ENCODE peak calls at places on chromosome 4, in nine cellular contexts. One of them, this sample, is unnamed.

GRCh38 chr4:76515975-76516853 is 81.2 kb downstream of the SHROOM3 start:
- DNase-seq in suprapubic skin: no peak
- DNase-seq in A549: no peak
- DNase-seq in stomach: no peak
- DNase-seq in sigmoid colon: no peak
- DNase-seq in tibial nerve: no peak
- DNase-seq in esophagus muscularis mucosa: no peak
- DNase-seq in K562: no peak
- DNase-seq in SK-N-SH: no peak
- DNase-seq in this sample: no peak

GRCh38 chr4:149595500-149595899 is 220.1 kb downstream of the IQCM start:
- DNase-seq in suprapubic skin: no peak
- DNase-seq in A549: no peak
- DNase-seq in stomach: no peak
- DNase-seq in sigmoid colon: no peak
- DNase-seq in tibial nerve: no peak
- DNase-seq in esophagus muscularis mucosa: no peak
- DNase-seq in K562: no peak
- DNase-seq in SK-N-SH: no peak
- DNase-seq in this sample: no peak

GRCh38 chr4:24774452-24774851 is 20.9 kb upstream of the SOD3 start:
- DNase-seq in suprapubic skin: no peak
- DNase-seq in A549: no peak
- DNase-seq in stomach: no peak
- DNase-seq in sigmoid colon: no peak
- DNase-seq in tibial nerve: no peak
- DNase-seq in esophagus muscularis mucosa: no peak
- DNase-seq in K562: no peak
- DNase-seq in SK-N-SH: no peak
- DNase-seq in this sample: no peak

GRCh38 chr4:1621996-1622637 is 62.0 kb downstream of the FAM53A start:
- DNase-seq in suprapubic skin: no peak
- DNase-seq in A549: no peak
- DNase-seq in stomach: no peak
- DNase-seq in sigmoid colon: no peak
- DNase-seq in tibial nerve: no peak
- DNase-seq in esophagus muscularis mucosa: no peak
- DNase-seq in K562: no peak
- DNase-seq in SK-N-SH: no peak
- DNase-seq in this sample: no peak

GRCh38 chr4:104491396-104491821 is 3.3 kb downstream of the CXXC4 start:
- DNase-seq in suprapubic skin: peak
- DNase-seq in A549: peak
- DNase-seq in stomach: peak
- DNase-seq in sigmoid colon: peak
- DNase-seq in tibial nerve: no peak
- DNase-seq in esophagus muscularis mucosa: no peak
- DNase-seq in K562: peak
- DNase-seq in SK-N-SH: peak
- DNase-seq in this sample: peak

GRCh38 chr4:37889849-37890500 is 909 bp upstream of the TBC1D1 start:
- DNase-seq in suprapubic skin: no peak
- DNase-seq in A549: no peak
- DNase-seq in stomach: no peak
- DNase-seq in sigmoid colon: peak
- DNase-seq in tibial nerve: no peak
- DNase-seq in esophagus muscularis mucosa: no peak
- DNase-seq in K562: no peak
- DNase-seq in SK-N-SH: peak
- DNase-seq in this sample: peak

GRCh38 chr4:19130836-19131235 is 1109.3 kb upstream of the LCORL start:
- DNase-seq in suprapubic skin: no peak
- DNase-seq in A549: no peak
- DNase-seq in stomach: no peak
- DNase-seq in sigmoid colon: no peak
- DNase-seq in tibial nerve: no peak
- DNase-seq in esophagus muscularis mucosa: no peak
- DNase-seq in K562: no peak
- DNase-seq in SK-N-SH: no peak
- DNase-seq in this sample: no peak

GRCh38 chr4:186851291-186852077 is 127.8 kb upstream of the FAT1 start:
- DNase-seq in suprapubic skin: no peak
- DNase-seq in A549: no peak
- DNase-seq in stomach: no peak
- DNase-seq in sigmoid colon: no peak
- DNase-seq in tibial nerve: no peak
- DNase-seq in esophagus muscularis mucosa: no peak
- DNase-seq in K562: no peak
- DNase-seq in SK-N-SH: no peak
- DNase-seq in this sample: no peak

GRCh38 chr4:184292465-184292867 is 74.8 kb upstream of the ENPP6 start:
- DNase-seq in suprapubic skin: no peak
- DNase-seq in A549: no peak
- DNase-seq in stomach: no peak
- DNase-seq in sigmoid colon: no peak
- DNase-seq in tibial nerve: no peak
- DNase-seq in esophagus muscularis mucosa: peak
- DNase-seq in K562: no peak
- DNase-seq in SK-N-SH: no peak
- DNase-seq in this sample: no peak

GRCh38 chr4:184292877-184293276 is 75.2 kb upstream of the ENPP6 start:
- DNase-seq in suprapubic skin: no peak
- DNase-seq in A549: no peak
- DNase-seq in stomach: no peak
- DNase-seq in sigmoid colon: no peak
- DNase-seq in tibial nerve: no peak
- DNase-seq in esophagus muscularis mucosa: no peak
- DNase-seq in K562: no peak
- DNase-seq in SK-N-SH: no peak
- DNase-seq in this sample: no peak

GRCh38 chr4:184294734-184295133 is 77.1 kb upstream of the ENPP6 start:
- DNase-seq in suprapubic skin: no peak
- DNase-seq in A549: no peak
- DNase-seq in stomach: no peak
- DNase-seq in sigmoid colon: no peak
- DNase-seq in tibial nerve: no peak
- DNase-seq in esophagus muscularis mucosa: no peak
- DNase-seq in K562: no peak
- DNase-seq in SK-N-SH: no peak
- DNase-seq in this sample: no peak

GRCh38 chr4:184295206-184295605 is 77.5 kb upstream of the ENPP6 start:
- DNase-seq in suprapubic skin: no peak
- DNase-seq in A549: no peak
- DNase-seq in stomach: no peak
- DNase-seq in sigmoid colon: no peak
- DNase-seq in tibial nerve: no peak
- DNase-seq in esophagus muscularis mucosa: peak
- DNase-seq in K562: no peak
- DNase-seq in SK-N-SH: no peak
- DNase-seq in this sample: no peak

GRCh38 chr4:184293552-184293951 is 75.9 kb upstream of the ENPP6 start:
- DNase-seq in suprapubic skin: no peak
- DNase-seq in A549: no peak
- DNase-seq in stomach: peak
- DNase-seq in sigmoid colon: no peak
- DNase-seq in tibial nerve: no peak
- DNase-seq in esophagus muscularis mucosa: peak
- DNase-seq in K562: no peak
- DNase-seq in SK-N-SH: no peak
- DNase-seq in this sample: no peak
- TF ChIP-seq EP300 in suprapubic skin: no peak
- TF ChIP-seq EP300 in A549: no peak
- TF ChIP-seq EP300 in stomach: no peak
- TF ChIP-seq EP300 in sigmoid colon: no peak
- TF ChIP-seq EP300 in tibial nerve: no peak
- TF ChIP-seq EP300 in esophagus muscularis mucosa: no peak
- TF ChIP-seq EP300 in K562: no peak
- TF ChIP-seq EP300 in SK-N-SH: no peak
- TF ChIP-seq EP300 in this sample: no peak

DNA sequence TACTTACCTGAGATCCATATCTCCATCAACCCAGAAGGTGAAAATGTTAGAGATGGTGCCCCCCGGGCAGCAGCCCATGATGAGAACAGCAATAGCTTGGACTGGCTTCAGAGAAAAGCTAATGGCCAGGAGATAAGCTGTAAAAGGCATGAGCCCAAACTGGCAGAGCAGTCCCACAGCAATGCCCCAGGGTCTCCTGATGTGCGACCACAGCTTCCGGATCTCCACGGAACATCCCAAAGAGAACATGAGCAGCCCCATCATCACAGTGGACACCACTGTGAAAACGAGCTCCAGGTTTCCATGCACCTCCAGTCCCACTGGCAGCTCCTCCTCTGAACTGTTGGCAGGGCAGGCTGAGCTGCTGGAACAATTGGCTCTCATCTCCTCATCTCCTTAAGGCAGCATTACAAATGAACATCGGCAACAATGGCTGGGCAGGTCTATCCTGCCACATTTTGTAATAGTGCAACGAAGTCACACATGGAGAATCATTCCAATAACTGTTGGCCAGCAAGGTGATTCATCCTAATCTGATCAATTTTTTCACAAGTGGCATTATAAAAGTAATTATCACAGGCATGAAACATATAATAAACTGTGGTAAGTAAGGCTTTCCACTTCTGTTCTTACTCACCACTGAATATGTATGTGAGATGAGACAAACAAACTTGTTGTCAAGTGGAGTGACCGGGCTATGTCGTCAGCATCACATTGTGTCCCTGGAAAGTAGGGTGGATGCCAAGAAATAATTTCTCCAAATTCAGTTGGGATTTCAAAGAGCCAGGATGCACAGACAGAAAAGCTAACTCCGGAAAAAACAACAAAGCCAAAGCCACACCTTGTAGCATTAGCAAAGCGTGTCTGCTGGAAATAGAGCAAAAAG is at the start of gene SLC10A6:
- DNase-seq in suprapubic skin: no peak
- DNase-seq in A549: no peak
- DNase-seq in stomach: no peak
- DNase-seq in sigmoid colon: no peak
- DNase-seq in tibial nerve: peak
- DNase-seq in esophagus muscularis mucosa: no peak
- DNase-seq in K562: no peak
- DNase-seq in SK-N-SH: no peak
- DNase-seq in this sample: no peak
- H3K4me3 ChIP-seq in suprapubic skin: peak
- H3K4me3 ChIP-seq in A549: no peak
- H3K4me3 ChIP-seq in stomach: peak
- H3K4me3 ChIP-seq in sigmoid colon: no peak
- H3K4me3 ChIP-seq in tibial nerve: peak
- H3K4me3 ChIP-seq in esophagus muscularis mucosa: peak
- H3K4me3 ChIP-seq in K562: no peak
- H3K4me3 ChIP-seq in SK-N-SH: no peak
- H3K4me3 ChIP-seq in this sample: no peak

GRCh38 chr4:6714954-6715353 is 1.0 kb upstream of the BLOC1S4 start:
- DNase-seq in suprapubic skin: no peak
- DNase-seq in A549: no peak
- DNase-seq in stomach: no peak
- DNase-seq in sigmoid colon: no peak
- DNase-seq in tibial nerve: no peak
- DNase-seq in esophagus muscularis mucosa: no peak
- DNase-seq in K562: no peak
- DNase-seq in SK-N-SH: no peak
- DNase-seq in this sample: no peak

GRCh38 chr4:6718932-6719610 is 3.1 kb downstream of the BLOC1S4 start:
- DNase-seq in suprapubic skin: no peak
- DNase-seq in A549: no peak
- DNase-seq in stomach: no peak
- DNase-seq in sigmoid colon: no peak
- DNase-seq in tibial nerve: no peak
- DNase-seq in esophagus muscularis mucosa: no peak
- DNase-seq in K562: no peak
- DNase-seq in SK-N-SH: no peak
- DNase-seq in this sample: no peak

GRCh38 chr4:6716018-6716911 is at the start of gene BLOC1S4:
- DNase-seq in suprapubic skin: peak
- DNase-seq in A549: peak
- DNase-seq in stomach: peak
- DNase-seq in sigmoid colon: peak
- DNase-seq in tibial nerve: peak
- DNase-seq in esophagus muscularis mucosa: peak
- DNase-seq in K562: peak
- DNase-seq in SK-N-SH: peak
- DNase-seq in this sample: peak

GRCh38 chr4:6715704-6716017 is 313 bp upstream of the BLOC1S4 start:
- DNase-seq in suprapubic skin: no peak
- DNase-seq in A549: no peak
- DNase-seq in stomach: no peak
- DNase-seq in sigmoid colon: no peak
- DNase-seq in tibial nerve: no peak
- DNase-seq in esophagus muscularis mucosa: no peak
- DNase-seq in K562: no peak
- DNase-seq in SK-N-SH: no peak
- DNase-seq in this sample: no peak

DNA sequence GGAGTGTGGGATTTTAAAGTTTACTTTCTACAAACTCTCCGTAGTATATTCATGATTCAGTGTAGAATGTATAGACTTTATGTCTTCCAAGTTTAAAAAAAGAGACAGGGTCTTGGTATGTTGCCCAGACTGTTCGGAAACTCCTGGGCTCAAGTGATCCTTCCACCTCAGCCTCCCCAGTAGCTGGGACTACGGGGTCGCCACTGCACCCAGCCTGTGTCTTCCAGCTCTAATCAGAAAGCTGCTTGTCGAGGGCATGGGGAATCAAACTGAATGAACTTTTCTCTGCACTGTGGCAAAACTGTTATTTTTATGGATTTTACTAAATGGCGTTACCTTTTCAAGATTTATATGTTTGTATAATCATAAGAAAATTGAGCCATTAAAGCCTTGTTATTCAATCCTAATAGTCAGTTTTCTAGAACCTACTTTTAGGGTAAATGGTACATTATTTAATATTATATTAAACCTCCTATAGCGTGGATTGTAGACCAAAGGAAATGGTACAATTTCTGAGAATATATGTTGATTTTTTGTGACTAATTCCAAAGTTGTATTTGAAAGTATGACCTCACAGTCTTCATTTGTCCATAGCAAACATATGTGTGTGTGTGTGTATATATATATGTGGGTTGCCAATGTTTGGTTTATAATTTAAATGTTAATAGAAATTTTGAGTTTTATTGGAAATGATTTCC is 1.1 kb downstream of the BLOC1S4 start:
- DNase-seq in suprapubic skin: no peak
- DNase-seq in A549: no peak
- DNase-seq in stomach: no peak
- DNase-seq in sigmoid colon: no peak
- DNase-seq in tibial nerve: no peak
- DNase-seq in esophagus muscularis mucosa: no peak
- DNase-seq in K562: no peak
- DNase-seq in SK-N-SH: no peak
- DNase-seq in this sample: no peak
- H3K27ac ChIP-seq in suprapubic skin: peak
- H3K27ac ChIP-seq in A549: peak
- H3K27ac ChIP-seq in stomach: peak
- H3K27ac ChIP-seq in sigmoid colon: peak
- H3K27ac ChIP-seq in tibial nerve: peak
- H3K27ac ChIP-seq in esophagus muscularis mucosa: peak
- H3K27ac ChIP-seq in K562: peak
- H3K27ac ChIP-seq in SK-N-SH: peak
- H3K27ac ChIP-seq in this sample: no peak

DNA sequence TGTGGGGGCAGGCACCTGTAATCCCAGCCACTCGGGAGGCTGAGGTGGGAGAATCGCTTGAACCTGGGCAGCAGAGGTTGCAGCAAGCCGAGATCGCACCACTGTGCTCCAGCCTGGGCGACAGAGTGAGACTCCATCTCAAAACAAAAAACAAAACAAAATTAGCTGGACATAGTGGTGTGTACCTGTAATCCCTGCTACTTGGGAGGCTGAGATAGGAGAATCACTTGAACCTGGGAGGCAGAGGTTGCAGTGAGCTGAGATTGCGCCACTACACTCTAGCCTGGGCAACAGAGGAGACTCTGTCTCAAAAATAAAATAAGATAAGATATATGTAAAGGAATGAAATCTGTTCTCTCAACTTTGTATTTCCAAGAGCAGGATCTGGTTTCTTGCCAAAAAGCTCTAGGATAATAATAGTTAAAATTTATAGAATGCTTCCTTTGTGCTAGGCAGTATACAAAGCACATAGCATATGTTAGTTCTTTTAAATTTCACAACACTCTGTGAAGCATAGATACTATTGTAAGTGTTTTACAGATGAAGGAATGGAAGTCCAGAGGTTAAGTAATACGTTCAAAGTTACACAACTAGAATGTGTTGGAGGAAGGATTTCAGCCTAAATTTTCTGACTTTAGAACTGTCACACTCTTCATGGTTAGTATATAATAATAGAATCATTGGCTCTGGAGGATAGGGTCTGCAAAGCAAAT is 10.2 kb downstream of the MRPL1 start:
- DNase-seq in suprapubic skin: no peak
- DNase-seq in A549: no peak
- DNase-seq in stomach: no peak
- DNase-seq in sigmoid colon: no peak
- DNase-seq in tibial nerve: no peak
- DNase-seq in esophagus muscularis mucosa: no peak
- DNase-seq in K562: no peak
- DNase-seq in SK-N-SH: no peak
- DNase-seq in this sample: no peak
- TF ChIP-seq EP300 in suprapubic skin: no peak
- TF ChIP-seq EP300 in A549: no peak
- TF ChIP-seq EP300 in stomach: no peak
- TF ChIP-seq EP300 in sigmoid colon: no peak
- TF ChIP-seq EP300 in tibial nerve: no peak
- TF ChIP-seq EP300 in esophagus muscularis mucosa: no peak
- TF ChIP-seq EP300 in K562: no peak
- TF ChIP-seq EP300 in SK-N-SH: no peak
- TF ChIP-seq EP300 in this sample: no peak